ENCODE peak calls at places on chromosomes 12 and 14, in six cellular contexts. Q, L, Z, B, F and V are unnamed samples.

GRCh38 chr12:124392271-124392990 is 97.5 kb downstream of the RFLNA start:
- DNase-seq in Z (peak), Q (no peak), L (no peak), F (no peak), B (peak), V (no peak)

GRCh38 chr12:51383281-51383905 is 7.8 kb downstream of the GALNT6 start:
- DNase-seq in Q (no peak), F (no peak), L (no peak), Z (no peak), B (no peak), V (no peak)

GRCh38 chr14:29741909-29742401 is 185.7 kb downstream of the PRKD1 start:
- DNase-seq in Q (no peak), Z (no peak), F (no peak), B (no peak), L (no peak), V (no peak)

GRCh38 chr14:92867246-92867925 is 55.6 kb upstream of the CHGA start:
- DNase-seq in Z (no peak), Q (no peak), F (no peak), L (no peak), B (no peak), V (no peak)

GRCh38 chr14:68643673-68644072 is 149.2 kb downstream of the ZFP36L1 start:
- DNase-seq in Q (no peak), F (no peak), L (no peak), B (no peak), Z (peak), V (no peak)

GRCh38 chr12:69052613-69053408 is 119.8 kb upstream of the CPM start:
- DNase-seq in L (peak), Z (no peak), F (no peak), Q (no peak), B (peak), V (peak)

GRCh38 chr12:25583545-25583944 is 30.5 kb upstream of the LMNTD1 start:
- DNase-seq in F (no peak), B (peak), Z (no peak), Q (no peak), L (no peak), V (peak)

GRCh38 chr14:42944284-42944683 is 1337.6 kb downstream of the LRFN5 start:
- DNase-seq in Z (no peak), F (no peak), B (no peak), L (no peak), Q (no peak), V (no peak)

GRCh38 chr12:127822743-127823433 is 444.1 kb upstream of the TMEM132C start:
- DNase-seq in L (no peak), B (no peak), F (no peak), Z (peak), Q (no peak), V (no peak)

GRCh38 chr12:114339626-114340025 is 66.3 kb downstream of the TBX5 start:
- DNase-seq in B (no peak), Z (no peak), F (no peak), Q (no peak), L (no peak), V (no peak)

GRCh38 chr12:57836442-57837375 is 9.8 kb downstream of the CTDSP2 start:
- DNase-seq in F (no peak), Q (no peak), B (no peak), Z (peak), L (no peak), V (no peak)

GRCh38 chr14:65496178-65496993 is 83.9 kb downstream of the FUT8 start:
- DNase-seq in Q (no peak), B (peak), Z (no peak), L (no peak), F (no peak), V (no peak)

GRCh38 chr12:128810182-128811127 is 13.3 kb downstream of the SLC15A4 start:
- DNase-seq in F (no peak), Z (peak), Q (no peak), B (no peak), L (no peak), V (no peak)

GRCh38 chr12:89893972-89894706 is 185.5 kb upstream of the ATP2B1 start:
- DNase-seq in Q (no peak), Z (no peak), B (peak), L (no peak), F (no peak), V (no peak)

GRCh38 chr14:92729632-92730358 is 18.6 kb downstream of the LGMN start:
- DNase-seq in Q (no peak), L (no peak), Z (no peak), B (no peak), F (no peak), V (no peak)

GRCh38 chr12:104969328-104969727 is 11.2 kb upstream of the SLC41A2 start:
- DNase-seq in B (no peak), Q (no peak), F (no peak), L (no peak), Z (no peak), V (no peak)

GRCh38 chr12:25377475-25378179 is 126.9 kb upstream of the KRAS start:
- DNase-seq in L (no peak), Z (no peak), Q (peak), F (no peak), B (peak), V (no peak)

GRCh38 chr12:84599539-84599938 is 313.1 kb downstream of the SLC6A15 start:
- DNase-seq in Q (no peak), B (no peak), F (no peak), Z (no peak), L (no peak), V (no peak)

GRCh38 chr12:3304436-3305135 is 186.4 kb upstream of the PRMT8 start:
- DNase-seq in B (peak), F (no peak), Z (no peak), L (peak), Q (no peak), V (no peak)

GRCh38 chr14:89617471-89618291 is 200.6 kb upstream of the FOXN3 start:
- DNase-seq in F (peak), Z (no peak), L (peak), Q (peak), B (no peak), V (no peak)

GRCh38 chr14:51942971-51943370 is 46.4 kb upstream of the RTRAF start:
- DNase-seq in Z (no peak), L (no peak), B (no peak), F (no peak), Q (no peak), V (no peak)

GRCh38 chr12:51923506-51924365 is 16.4 kb downstream of the ACVRL1 start:
- DNase-seq in Z (peak), L (no peak), Q (peak), B (no peak), F (no peak), V (peak)

DNA sequence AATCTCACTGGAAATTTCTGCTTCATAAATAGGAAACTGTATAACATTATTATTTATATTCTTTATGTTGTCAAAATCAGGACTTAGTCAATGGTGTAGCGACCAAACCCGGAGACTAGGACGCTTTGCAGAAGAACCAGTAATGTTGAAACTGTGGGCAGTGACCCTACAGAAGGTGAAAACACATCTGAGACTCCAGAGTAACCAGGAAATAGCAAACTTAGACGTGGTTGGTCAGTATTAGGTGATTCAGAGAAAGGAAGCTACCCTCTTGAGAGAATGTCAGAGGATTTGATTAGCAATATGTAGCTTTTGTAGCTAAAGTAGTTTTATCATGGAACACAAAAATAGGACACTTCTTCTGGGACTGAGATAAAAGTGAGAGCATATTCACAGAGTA is 381.9 kb downstream of the SLC16A7 start:
- DNase-seq in Z (no peak), Q (no peak), L (no peak), F (no peak), B (no peak), V (no peak)
- H3K27ac ChIP-seq in Z (no peak), Q (no peak), L (no peak), F (no peak), B (no peak), V (no peak)

GRCh38 chr12:93469386-93469785 is 2.1 kb downstream of the MRPL42 start:
- DNase-seq in Z (no peak), L (no peak), B (no peak), Q (no peak), F (no peak), V (no peak)
- H3K4me3 ChIP-seq in Z (no peak), L (peak), B (no peak), Q (no peak), F (no peak), V (no peak)

GRCh38 chr12:120709976-120710804 is at the start of gene UNC119B:
- DNase-seq in L (no peak), Q (peak), F (peak), B (peak), Z (peak), V (peak)
- H3K27ac ChIP-seq in L (peak), Q (peak), F (peak), B (peak), Z (peak), V (no peak)

GRCh38 chr14:94462219-94462551 is 9.6 kb upstream of the SERPINA11 start:
- DNase-seq in B (no peak), L (no peak), Q (no peak), Z (no peak), F (no peak), V (no peak)
- H3K4me3 ChIP-seq in B (no peak), L (no peak), Q (no peak), Z (no peak), F (no peak), V (no peak)

DNA sequence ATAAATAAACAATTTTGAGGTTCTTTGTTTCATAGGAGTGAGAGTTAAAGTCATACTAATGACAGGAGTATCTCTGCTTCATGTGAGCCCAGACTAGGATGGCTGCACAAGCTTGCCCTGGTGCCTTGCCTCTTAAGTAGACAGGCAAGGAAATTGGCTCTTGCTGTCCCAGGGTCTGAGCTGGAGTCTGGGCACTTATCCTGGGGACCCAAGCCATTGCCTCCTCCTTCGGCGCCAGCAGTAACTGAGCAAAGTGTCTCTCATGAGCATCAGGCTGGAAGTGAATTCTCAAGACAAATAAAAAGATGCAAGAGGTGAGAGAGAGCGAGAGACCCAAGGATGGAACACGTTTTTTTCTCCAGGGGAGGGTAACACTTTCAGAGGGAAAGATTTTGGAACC is 6.9 kb upstream of the FBXW8 start:
- DNase-seq in L (no peak), B (no peak), F (no peak), Q (no peak), Z (no peak), V (no peak)
- H3K27ac ChIP-seq in L (no peak), B (no peak), F (no peak), Q (no peak), Z (no peak), V (no peak)